ENCODE peak calls at places on chromosomes 13 and 19, in seven cellular contexts. J is astrocyte of the spinal cord; V is psoas muscle; U is H9; T is midbrain; C is RCC 7860; X is activated CD4-positive, alpha-beta memory T cell treated with anti-CD3 and anti-CD28 coated beads, Interleukin-2, amount 10 ng/mL, durations not matched to agents 7 days and 5 days. E is an unnamed sample.

GRCh38 chr19:42114412-42114811 is 17.8 kb downstream of the POU2F2 start:
- DNase-seq in J (no peak), V (no peak), U (peak; percentile 55), T (no peak), C (no peak), X (no peak), E (no peak)

GRCh38 chr19:29547361-29547960 is 21.7 kb downstream of the VSTM2B start:
- DNase-seq in J (no peak), V (no peak), U (peak; percentile 21), T (no peak), C (no peak), X (no peak), E (no peak)

GRCh38 chr19:10018786-10019185 is 5.5 kb downstream of the RDH8 start:
- DNase-seq in J (no peak), V (no peak), U (no peak), T (no peak), C (no peak), X (no peak), E (no peak)

GRCh38 chr13:47831265-47831664 is 169.8 kb downstream of the SUCLA2 start:
- DNase-seq in J (no peak), V (no peak), U (no peak), T (no peak), C (no peak), X (no peak), E (no peak)

GRCh38 chr19:39186391-39186790 is 10.4 kb upstream of the NCCRP1 start:
- DNase-seq in J (no peak), V (no peak), U (no peak), T (no peak), C (no peak), X (no peak), E (no peak)

GRCh38 chr19:8585894-8586750 is 8.9 kb upstream of the MYO1F start:
- DNase-seq in J (no peak), V (no peak), U (peak; percentile 93), T (no peak), C (no peak), X (peak; percentile 76), E (no peak)

GRCh38 chr13:33537691-33538090 is 252.1 kb upstream of the STARD13 start:
- DNase-seq in J (no peak), V (no peak), U (no peak), T (peak; percentile 24), C (no peak), X (no peak), E (no peak)

GRCh38 chr19:4108767-4109625 is 14.9 kb downstream of the MAP2K2 start:
- DNase-seq in J (no peak), V (no peak), U (no peak), T (no peak), C (no peak), X (peak; percentile 74), E (no peak)

GRCh38 chr13:24502567-24503375 is 9.8 kb downstream of the PARP4 start:
- DNase-seq in J (peak; percentile 63), V (peak; percentile 38), U (no peak), T (peak; percentile 5), C (peak; percentile 45), X (no peak), E (peak; percentile 59)

GRCh38 chr13:31209172-31209818 is 9.5 kb downstream of the B3GLCT start:
- DNase-seq in J (peak; percentile 63), V (peak; percentile 42), U (peak; percentile 39), T (peak; percentile 59), C (no peak), X (no peak), E (no peak)

GRCh38 chr13:98173431-98173921 is 3.6 kb downstream of the RNF113B start:
- DNase-seq in J (peak; percentile 96), V (peak; percentile 19), U (no peak), T (no peak), C (peak; percentile 57), X (no peak), E (peak; percentile 97)

GRCh38 chr19:17302391-17303166 is 646 bp downstream of the ABHD8 start:
- DNase-seq in J (no peak), V (no peak), U (no peak), T (peak; percentile 17), C (no peak), X (no peak), E (no peak)

GRCh38 chr19:6672693-6673290 is 2.8 kb upstream of the TNFSF14 start:
- DNase-seq in J (no peak), V (no peak), U (no peak), T (no peak), C (no peak), X (no peak), E (no peak)

GRCh38 chr13:42478531-42479156 is 95.3 kb upstream of the TNFSF11 start:
- DNase-seq in J (peak; percentile 66), V (no peak), U (no peak), T (no peak), C (no peak), X (no peak), E (peak; percentile 55)

GRCh38 chr19:28042516-28042915 is 1170.4 kb downstream of the UQCRFS1 start:
- DNase-seq in J (no peak), V (no peak), U (no peak), T (no peak), C (no peak), X (no peak), E (no peak)

GRCh38 chr19:16394681-16395375 is 70.2 kb downstream of the KLF2 start:
- DNase-seq in J (no peak), V (no peak), U (no peak), T (no peak), C (no peak), X (no peak), E (no peak)

GRCh38 chr19:3481241-3482090 is 1.1 kb upstream of the SMIM24 start:
- DNase-seq in J (no peak), V (no peak), U (no peak), T (no peak), C (no peak), X (no peak), E (no peak)